ENCODE peak calls at places on chromosomes 2 and 18, in seven cellular contexts. D, C, T, Z, G, K and I are unnamed samples.
A peak's percentile ranks its signal among the peaks of the same experiment; 100 is the strongest.

GRCh38 chr18:49647496-49648168 is 85.8 kb downstream of the LIPG start:
- DNase-seq in D (peak; percentile 29), C (no peak), T (no peak), Z (no peak), G (no peak), K (no peak), I (no peak)

GRCh38 chr2:153163055-153163454 is 315.5 kb downstream of the RPRM start:
- DNase-seq in D (no peak), C (no peak), T (no peak), Z (no peak), G (no peak), K (peak; percentile 10), I (no peak)

GRCh38 chr2:77185052-77185451 is 337.1 kb downstream of the LRRTM4 start:
- DNase-seq in D (no peak), C (no peak), T (no peak), Z (no peak), G (no peak), K (no peak), I (no peak)

GRCh38 chr18:77127769-77128671 is 4.6 kb downstream of the MBP start:
- DNase-seq in D (peak; percentile 64), C (no peak), T (no peak), Z (peak; percentile 91), G (no peak), K (peak; percentile 71), I (peak; percentile 36)

GRCh38 chr2:181178823-181179412 is 198.5 kb downstream of the UBE2E3 start:
- DNase-seq in D (no peak), C (no peak), T (no peak), Z (no peak), G (no peak), K (no peak), I (no peak)

GRCh38 chr2:187547353-187547979 is 6.8 kb downstream of the TFPI start:
- DNase-seq in D (peak; percentile 78), C (no peak), T (peak; percentile 59), Z (peak; percentile 86), G (peak; percentile 88), K (peak; percentile 37), I (no peak)

GRCh38 chr2:157625311-157625710 is 3.4 kb downstream of the ACVR1C start:
- DNase-seq in D (peak; percentile 18), C (no peak), T (no peak), Z (no peak), G (no peak), K (no peak), I (no peak)

GRCh38 chr2:136495636-136496035 is 269.7 kb upstream of the THSD7B start:
- DNase-seq in D (no peak), C (no peak), T (no peak), Z (no peak), G (no peak), K (no peak), I (no peak)